ENCODE peak calls at places on chromosome 15, in ten cellular contexts. T is right lobe of liver, D is esophagus squamous epithelium, H is cardiac fibroblast, W is BJ, B is GM06990, C is cardiac muscle cell, N is heart right ventricle, E is fibroblast of the aortic adventitia, I is dorsolateral prefrontal cortex. Q is an unnamed sample.

GRCh38 chr15:67024322-67024997 is 40.9 kb upstream of the SMAD3 start:
- DNase-seq in N (peak), C (peak), W (peak), T (peak), E (peak), D (peak), I (no peak), H (peak), B (no peak), Q (no peak)

GRCh38 chr15:100651253-100651652 is 48.9 kb downstream of the ASB7 start:
- DNase-seq in N (no peak), D (no peak), T (no peak), E (peak), H (no peak), B (no peak), C (peak), I (no peak), W (peak), Q (no peak)

GRCh38 chr15:91706366-91707032 is 147.0 kb upstream of the SLCO3A1 start:
- DNase-seq in B (peak), D (no peak), H (peak), N (peak), C (peak), E (peak), W (no peak), I (peak), T (peak), Q (peak)

GRCh38 chr15:61025746-61026256 is 203.3 kb downstream of the RORA start:
- DNase-seq in W (no peak), H (no peak), C (no peak), E (no peak), N (no peak), D (no peak), B (no peak), T (no peak), I (no peak), Q (no peak)

GRCh38 chr15:80179025-80179759 is 26.4 kb downstream of the FAH start:
- DNase-seq in D (no peak), C (peak), E (peak), I (no peak), H (peak), T (no peak), B (no peak), N (no peak), W (peak), Q (no peak)

GRCh38 chr15:39000008-39000734 is 435.6 kb upstream of the RASGRP1 start:
- DNase-seq in H (no peak), E (no peak), C (no peak), I (no peak), T (peak), N (no peak), W (no peak), D (no peak), B (no peak), Q (no peak)

GRCh38 chr15:88115529-88116152 is 140.9 kb downstream of the NTRK3 start:
- DNase-seq in B (no peak), C (no peak), I (no peak), E (peak), D (no peak), N (no peak), T (no peak), H (peak), W (no peak), Q (no peak)

GRCh38 chr15:61103026-61103425 is 126.1 kb downstream of the RORA start:
- DNase-seq in I (no peak), N (no peak), C (no peak), W (no peak), B (no peak), E (no peak), H (no peak), D (no peak), T (no peak), Q (no peak)

GRCh38 chr15:61936528-61937195 is 123.6 kb downstream of the VPS13C start:
- DNase-seq in T (no peak), B (no peak), H (no peak), W (no peak), D (no peak), C (no peak), I (no peak), E (no peak), N (no peak), Q (no peak)

GRCh38 chr15:63094495-63094931 is 27.1 kb upstream of the LACTB start:
- DNase-seq in W (no peak), T (no peak), H (peak), I (no peak), E (peak), N (no peak), B (no peak), D (no peak), C (no peak), Q (no peak)

GRCh38 chr15:41969851-41970431 is 2.4 kb downstream of the EHD4 start:
- DNase-seq in I (no peak), C (no peak), N (no peak), D (no peak), E (no peak), B (peak), W (no peak), H (no peak), T (no peak), Q (peak)

GRCh38 chr15:89395461-89395875 is 60.8 kb upstream of the POLG start:
- DNase-seq in C (no peak), I (no peak), H (no peak), D (no peak), B (no peak), W (no peak), T (no peak), N (no peak), E (no peak), Q (no peak)

GRCh38 chr15:45307230-45307924 is 55.3 kb downstream of the SLC28A2 start:
- DNase-seq in I (no peak), B (no peak), C (peak), N (peak), D (no peak), H (peak), T (no peak), E (peak), W (peak), Q (peak)

GRCh38 chr15:77550275-77551251 is 82.1 kb downstream of the LINGO1 start:
- DNase-seq in W (no peak), D (no peak), B (no peak), N (no peak), H (no peak), T (no peak), E (no peak), C (no peak), I (no peak), Q (no peak)

GRCh38 chr15:39133201-39133600 is 447.7 kb upstream of the THBS1 start:
- DNase-seq in E (peak), I (no peak), C (peak), D (no peak), H (peak), N (no peak), B (no peak), T (no peak), W (no peak), Q (no peak)

GRCh38 chr15:25056484-25057429 is 102.0 kb downstream of the SNRPN start:
- DNase-seq in B (no peak), E (no peak), T (no peak), N (peak), W (no peak), D (no peak), H (no peak), I (no peak), C (no peak), Q (no peak)

GRCh38 chr15:78059110-78059839 is 18.2 kb downstream of the TBC1D2B start:
- DNase-seq in E (no peak), H (no peak), W (no peak), I (no peak), D (no peak), N (no peak), C (no peak), T (no peak), B (no peak), Q (no peak)

GRCh38 chr15:45351229-45351628 is 27.1 kb downstream of the GATM start:
- DNase-seq in E (no peak), B (no peak), N (no peak), I (no peak), T (no peak), H (no peak), C (no peak), W (no peak), D (no peak), Q (no peak)

GRCh38 chr15:100090411-100090810 is 251.4 kb downstream of the ADAMTS17 start:
- DNase-seq in N (no peak), W (no peak), C (no peak), E (no peak), H (no peak), D (no peak), B (no peak), I (no peak), T (no peak), Q (no peak)

GRCh38 chr15:31078461-31078860 is 23.1 kb downstream of the TRPM1 start:
- DNase-seq in C (no peak), W (no peak), E (no peak), N (no peak), T (no peak), B (no peak), H (no peak), D (no peak), I (no peak), Q (no peak)

GRCh38 chr15:33086500-33087141 is 107.9 kb downstream of the FMN1 start:
- DNase-seq in T (no peak), I (no peak), E (peak), D (no peak), N (no peak), B (no peak), W (peak), C (peak), H (peak), Q (peak)

GRCh38 chr15:74788716-74789151 is 6.9 kb downstream of the CSK start:
- DNase-seq in I (no peak), D (no peak), W (no peak), B (peak), T (no peak), N (no peak), C (no peak), E (no peak), H (no peak), Q (peak)

GRCh38 chr15:62067448-62068044 is 769 bp downstream of the C2CD4A start:
- DNase-seq in N (no peak), E (no peak), W (no peak), I (no peak), T (peak), B (peak), C (peak), H (peak), D (no peak), Q (no peak)

GRCh38 chr15:52678468-52679231 is 538 bp downstream of the ATOSA start:
- DNase-seq in I (peak), E (peak), H (peak), D (peak), T (peak), W (no peak), C (peak), B (peak), N (peak), Q (peak)

GRCh38 chr15:65386886-65387285 is 9.1 kb upstream of the IGDCC3 start:
- DNase-seq in H (no peak), C (no peak), E (no peak), B (no peak), T (no peak), D (no peak), N (no peak), W (no peak), I (no peak), Q (no peak)

GRCh38 chr15:27796405-27797085 is 302.6 kb downstream of the OCA2 start:
- DNase-seq in B (no peak), T (no peak), N (no peak), C (no peak), H (no peak), W (no peak), D (no peak), I (no peak), E (no peak), Q (no peak)

GRCh38 chr15:89104172-89104564 is 15.9 kb downstream of the ABHD2 start:
- DNase-seq in H (peak), N (no peak), B (no peak), E (peak), T (no peak), C (peak), D (no peak), I (no peak), W (no peak), Q (no peak)

GRCh38 chr15:31173790-31174450 is 72.4 kb upstream of the TRPM1 start:
- DNase-seq in E (no peak), W (no peak), N (no peak), I (no peak), D (no peak), C (no peak), T (no peak), B (no peak), H (no peak), Q (no peak)

GRCh38 chr15:79154491-79155182 is 64.1 kb upstream of the RASGRF1 start:
- DNase-seq in H (no peak), I (no peak), D (no peak), B (no peak), C (peak), N (no peak), E (no peak), T (no peak), W (no peak), Q (no peak)

GRCh38 chr15:70783610-70784021 is 20.3 kb upstream of the UACA start:
- DNase-seq in D (no peak), T (no peak), N (no peak), B (no peak), W (no peak), E (peak), C (peak), I (no peak), H (peak), Q (no peak)

DNA sequence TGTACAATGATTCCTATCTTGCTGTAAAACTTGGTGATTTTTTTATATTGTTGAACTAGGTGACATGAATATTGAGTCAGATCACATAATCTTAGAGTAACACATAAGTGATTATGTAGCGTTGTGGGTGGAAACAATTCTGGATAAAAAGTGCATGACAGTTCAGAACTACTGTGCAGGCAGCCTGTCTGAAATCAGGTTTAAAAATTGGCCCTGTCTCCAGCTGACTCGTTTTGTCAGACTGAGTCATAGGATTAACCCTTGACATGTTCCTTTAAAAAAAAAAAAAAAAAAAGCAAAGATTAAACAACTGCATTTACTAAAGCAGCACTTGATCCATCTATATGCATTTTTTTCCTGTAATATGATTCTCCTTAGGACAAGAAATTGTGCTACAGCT is 160.0 kb upstream of the CGNL1 start:
- DNase-seq in W (no peak), C (peak), H (peak), D (no peak), E (peak), N (no peak), T (no peak), I (no peak), B (no peak), Q (no peak)
- TF ChIP-seq CTCF in W (no peak), C (no peak), H (no peak), D (no peak), E (no peak), N (no peak), T (no peak), I (no peak), B (no peak), Q (no peak)

DNA sequence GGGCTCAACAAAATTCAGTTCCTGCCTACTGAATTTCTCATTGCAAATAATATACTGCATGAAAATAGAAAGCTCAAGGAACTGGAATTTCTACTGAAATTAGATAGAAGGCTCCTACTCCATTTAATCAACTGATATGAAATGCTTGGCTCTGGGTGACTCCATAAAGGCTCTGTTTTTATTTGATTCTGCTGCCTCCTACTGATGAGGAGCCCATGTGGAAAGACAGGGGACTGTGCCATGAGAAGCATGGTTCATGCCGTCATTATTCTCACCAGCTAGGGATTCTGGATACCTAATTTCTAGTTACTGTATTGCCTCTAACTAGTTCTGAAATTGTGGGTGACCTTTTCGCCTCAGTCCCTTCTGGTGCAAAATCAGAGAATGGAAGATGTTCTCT is 366.2 kb upstream of the DPH6 start:
- DNase-seq in W (no peak), E (peak), T (no peak), D (no peak), B (no peak), H (peak), N (no peak), I (no peak), C (peak), Q (no peak)
- TF ChIP-seq CTCF in W (no peak), E (peak), T (peak), D (no peak), B (no peak), H (peak), N (peak), I (no peak), C (peak), Q (no peak)

GRCh38 chr15:51493892-51494291 is 128.7 kb downstream of the DMXL2 start:
- DNase-seq in B (no peak), N (no peak), E (peak), I (no peak), H (peak), T (no peak), C (peak), W (no peak), D (no peak), Q (no peak)

GRCh38 chr15:51503003-51503402 is 119.6 kb downstream of the DMXL2 start:
- DNase-seq in W (no peak), T (no peak), N (no peak), C (no peak), H (no peak), D (no peak), I (no peak), E (no peak), B (no peak), Q (no peak)

GRCh38 chr15:51494411-51495314 is 127.9 kb downstream of the DMXL2 start:
- DNase-seq in E (peak), N (no peak), W (no peak), D (no peak), H (peak), I (no peak), B (no peak), C (peak), T (no peak), Q (no peak)

GRCh38 chr15:51497806-51498205 is 124.8 kb downstream of the DMXL2 start:
- DNase-seq in H (no peak), E (no peak), D (no peak), C (no peak), W (no peak), N (no peak), T (no peak), B (no peak), I (no peak), Q (no peak)

DNA sequence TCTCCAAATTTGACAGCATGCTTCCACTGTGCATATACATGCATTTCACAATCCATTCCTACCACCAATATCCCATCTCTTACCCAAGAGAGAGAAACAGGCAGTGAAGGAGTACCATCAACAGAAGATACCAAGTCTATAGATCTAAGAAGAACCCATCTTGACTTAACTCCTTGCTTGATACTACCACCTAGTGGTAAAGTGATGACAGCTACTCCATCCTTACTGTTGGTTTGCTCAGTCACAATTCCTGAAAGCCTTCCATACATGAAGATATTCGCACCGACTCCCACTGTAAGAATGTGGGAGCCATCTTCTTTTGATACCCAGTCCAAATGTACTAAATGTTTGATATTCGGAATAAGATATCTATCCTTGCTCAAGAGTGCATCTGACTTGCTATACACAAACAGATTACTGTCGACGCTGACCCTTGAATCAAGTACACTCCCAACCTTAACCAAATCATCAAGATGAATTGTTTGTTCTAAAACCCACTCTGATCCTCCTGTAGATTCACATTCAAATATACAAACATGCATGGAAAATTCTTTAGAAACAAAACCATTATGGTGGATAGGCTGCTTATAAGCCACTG is 123.1 kb downstream of the DMXL2 start:
- DNase-seq in B (no peak), W (no peak), C (peak), D (no peak), H (peak), E (peak), T (no peak), N (no peak), I (no peak), Q (peak)
- TF ChIP-seq CTCF in B (peak), W (peak), C (peak), D (peak), H (peak), E (peak), T (peak), N (peak), I (peak), Q (peak)

DNA sequence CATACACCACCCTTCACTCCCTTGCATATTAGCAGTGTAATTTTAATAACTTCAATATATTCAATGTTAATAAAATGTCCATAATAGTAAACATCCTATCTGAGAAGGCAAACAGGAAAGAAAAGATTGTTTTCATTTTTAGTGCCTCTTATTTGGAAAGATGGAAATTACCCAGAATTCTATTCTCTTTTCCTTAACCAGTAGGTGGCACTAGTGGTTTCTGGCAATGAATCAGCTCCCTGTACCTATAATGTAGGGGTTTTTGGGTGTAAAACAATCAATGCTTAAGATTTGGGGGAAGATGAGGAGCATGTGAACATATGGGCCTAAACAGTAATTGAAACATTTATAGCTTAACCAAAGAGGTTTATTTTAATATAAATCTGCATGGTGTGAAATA is 5.7 kb upstream of the SEMA6D start:
- DNase-seq in E (no peak), B (no peak), W (no peak), N (no peak), D (no peak), T (no peak), H (peak), I (no peak), C (peak), Q (peak)
- TF ChIP-seq CTCF in E (peak), B (peak), W (peak), N (peak), D (peak), T (peak), H (peak), I (peak), C (peak), Q (peak)

GRCh38 chr15:26631894-26632293 is 141.0 kb downstream of the GABRB3 start:
- DNase-seq in H (no peak), I (no peak), N (no peak), D (no peak), C (no peak), T (no peak), E (no peak), B (no peak), W (no peak), Q (no peak)
- TF ChIP-seq CTCF in H (no peak), I (no peak), N (no peak), D (no peak), C (no peak), T (no peak), E (no peak), B (no peak), W (no peak), Q (no peak)

GRCh38 chr15:83767786-83768185 is 113.9 kb downstream of the ADAMTSL3 start:
- DNase-seq in C (peak), I (no peak), D (no peak), B (no peak), W (no peak), N (no peak), E (peak), H (peak), T (no peak), Q (no peak)

GRCh38 chr15:83766326-83766725 is 112.4 kb downstream of the ADAMTSL3 start:
- DNase-seq in N (no peak), D (no peak), B (no peak), C (peak), T (no peak), H (peak), E (peak), I (no peak), W (no peak), Q (no peak)

GRCh38 chr15:83764201-83764839 is 110.4 kb downstream of the ADAMTSL3 start:
- DNase-seq in E (peak), I (no peak), N (peak), W (no peak), H (no peak), T (no peak), B (no peak), D (no peak), C (no peak), Q (no peak)

GRCh38 chr15:83762367-83762766 is 108.4 kb downstream of the ADAMTSL3 start:
- DNase-seq in B (no peak), W (no peak), C (no peak), D (no peak), H (no peak), N (no peak), E (no peak), T (no peak), I (no peak), Q (no peak)
- TF ChIP-seq CTCF in B (no peak), W (no peak), C (no peak), D (no peak), H (no peak), N (no peak), E (no peak), T (no peak), I (no peak), Q (no peak)